ENCODE peak calls at places on chromosome 1, in four cellular contexts. One of them, this sample, is unnamed.

GRCh38 chr1:244970236-244970652 is 105.9 kb upstream of the HNRNPU start:
- DNase-seq in bronchial epithelial cell: peak
- DNase-seq in activated CD4-positive, alpha-beta T cell treated with anti-CD3 and anti-CD28 coated beads, Interleukin-2, amount 50 U/mL, for 48 hours: peak
- DNase-seq in occipital lobe: peak
- DNase-seq in this sample: peak

GRCh38 chr1:3393024-3393986 is 61.2 kb upstream of the ARHGEF16 start:
- DNase-seq in bronchial epithelial cell: no peak
- DNase-seq in activated CD4-positive, alpha-beta T cell treated with anti-CD3 and anti-CD28 coated beads, Interleukin-2, amount 50 U/mL, for 48 hours: no peak
- DNase-seq in occipital lobe: no peak
- DNase-seq in this sample: no peak

GRCh38 chr1:81681104-81681503 is 119.6 kb upstream of the ADGRL2 start:
- DNase-seq in bronchial epithelial cell: no peak
- DNase-seq in activated CD4-positive, alpha-beta T cell treated with anti-CD3 and anti-CD28 coated beads, Interleukin-2, amount 50 U/mL, for 48 hours: no peak
- DNase-seq in occipital lobe: no peak
- DNase-seq in this sample: no peak

GRCh38 chr1:113058861-113059441 is 14.0 kb upstream of the LRIG2 start:
- DNase-seq in bronchial epithelial cell: no peak
- DNase-seq in activated CD4-positive, alpha-beta T cell treated with anti-CD3 and anti-CD28 coated beads, Interleukin-2, amount 50 U/mL, for 48 hours: no peak
- DNase-seq in occipital lobe: no peak
- DNase-seq in this sample: no peak

GRCh38 chr1:161199506-161200119 is 759 bp upstream of the ADAMTS4 start:
- DNase-seq in bronchial epithelial cell: no peak
- DNase-seq in activated CD4-positive, alpha-beta T cell treated with anti-CD3 and anti-CD28 coated beads, Interleukin-2, amount 50 U/mL, for 48 hours: no peak
- DNase-seq in occipital lobe: no peak
- DNase-seq in this sample: no peak

GRCh38 chr1:219587817-219588561 is 24.9 kb downstream of the ZC3H11B start:
- DNase-seq in bronchial epithelial cell: peak
- DNase-seq in activated CD4-positive, alpha-beta T cell treated with anti-CD3 and anti-CD28 coated beads, Interleukin-2, amount 50 U/mL, for 48 hours: no peak
- DNase-seq in occipital lobe: no peak
- DNase-seq in this sample: no peak

GRCh38 chr1:51044199-51044598 is 57.8 kb upstream of the C1orf185 start:
- DNase-seq in bronchial epithelial cell: no peak
- DNase-seq in activated CD4-positive, alpha-beta T cell treated with anti-CD3 and anti-CD28 coated beads, Interleukin-2, amount 50 U/mL, for 48 hours: no peak
- DNase-seq in occipital lobe: no peak
- DNase-seq in this sample: no peak

GRCh38 chr1:25246600-25247023 is 642 bp downstream of the RSRP1 start:
- DNase-seq in bronchial epithelial cell: no peak
- DNase-seq in activated CD4-positive, alpha-beta T cell treated with anti-CD3 and anti-CD28 coated beads, Interleukin-2, amount 50 U/mL, for 48 hours: no peak
- DNase-seq in occipital lobe: no peak
- DNase-seq in this sample: peak

GRCh38 chr1:89827902-89828301 is 7.1 kb downstream of the LRRC8D start:
- DNase-seq in bronchial epithelial cell: no peak
- DNase-seq in activated CD4-positive, alpha-beta T cell treated with anti-CD3 and anti-CD28 coated beads, Interleukin-2, amount 50 U/mL, for 48 hours: no peak
- DNase-seq in occipital lobe: no peak
- DNase-seq in this sample: no peak

GRCh38 chr1:25725482-25725881 is 74.5 kb upstream of the SELENON start:
- DNase-seq in bronchial epithelial cell: no peak
- DNase-seq in activated CD4-positive, alpha-beta T cell treated with anti-CD3 and anti-CD28 coated beads, Interleukin-2, amount 50 U/mL, for 48 hours: no peak
- DNase-seq in occipital lobe: no peak
- DNase-seq in this sample: no peak

GRCh38 chr1:66535149-66535548 is 1.2 kb downstream of the SGIP1 start:
- DNase-seq in bronchial epithelial cell: no peak
- DNase-seq in activated CD4-positive, alpha-beta T cell treated with anti-CD3 and anti-CD28 coated beads, Interleukin-2, amount 50 U/mL, for 48 hours: no peak
- DNase-seq in occipital lobe: no peak
- DNase-seq in this sample: no peak

GRCh38 chr1:42334240-42335049 is 590 bp downstream of the FOXJ3 start:
- DNase-seq in bronchial epithelial cell: peak
- DNase-seq in activated CD4-positive, alpha-beta T cell treated with anti-CD3 and anti-CD28 coated beads, Interleukin-2, amount 50 U/mL, for 48 hours: peak
- DNase-seq in occipital lobe: peak
- DNase-seq in this sample: no peak

GRCh38 chr1:164561007-164561406 is 2.0 kb downstream of the PBX1 start:
- DNase-seq in bronchial epithelial cell: peak
- DNase-seq in activated CD4-positive, alpha-beta T cell treated with anti-CD3 and anti-CD28 coated beads, Interleukin-2, amount 50 U/mL, for 48 hours: no peak
- DNase-seq in occipital lobe: no peak
- DNase-seq in this sample: no peak

GRCh38 chr1:30040081-30041019 is 683.0 kb downstream of the MATN1 start:
- DNase-seq in bronchial epithelial cell: no peak
- DNase-seq in activated CD4-positive, alpha-beta T cell treated with anti-CD3 and anti-CD28 coated beads, Interleukin-2, amount 50 U/mL, for 48 hours: no peak
- DNase-seq in occipital lobe: no peak
- DNase-seq in this sample: no peak

GRCh38 chr1:154911691-154912550 is 24.6 kb downstream of the PMVK start:
- DNase-seq in bronchial epithelial cell: no peak
- DNase-seq in activated CD4-positive, alpha-beta T cell treated with anti-CD3 and anti-CD28 coated beads, Interleukin-2, amount 50 U/mL, for 48 hours: no peak
- DNase-seq in occipital lobe: no peak
- DNase-seq in this sample: no peak

GRCh38 chr1:101239095-101240040 is 2.5 kb downstream of the S1PR1 start:
- DNase-seq in bronchial epithelial cell: no peak
- DNase-seq in activated CD4-positive, alpha-beta T cell treated with anti-CD3 and anti-CD28 coated beads, Interleukin-2, amount 50 U/mL, for 48 hours: peak
- DNase-seq in occipital lobe: no peak
- DNase-seq in this sample: peak

GRCh38 chr1:70847013-70847412 is 200.6 kb downstream of the PTGER3 start:
- DNase-seq in bronchial epithelial cell: no peak
- DNase-seq in activated CD4-positive, alpha-beta T cell treated with anti-CD3 and anti-CD28 coated beads, Interleukin-2, amount 50 U/mL, for 48 hours: no peak
- DNase-seq in occipital lobe: no peak
- DNase-seq in this sample: no peak

GRCh38 chr1:75582725-75583261 is 28.1 kb downstream of the SLC44A5 start:
- DNase-seq in bronchial epithelial cell: no peak
- DNase-seq in activated CD4-positive, alpha-beta T cell treated with anti-CD3 and anti-CD28 coated beads, Interleukin-2, amount 50 U/mL, for 48 hours: no peak
- DNase-seq in occipital lobe: no peak
- DNase-seq in this sample: no peak

GRCh38 chr1:161018631-161018930 is 2.4 kb downstream of the F11R start:
- DNase-seq in bronchial epithelial cell: no peak
- DNase-seq in activated CD4-positive, alpha-beta T cell treated with anti-CD3 and anti-CD28 coated beads, Interleukin-2, amount 50 U/mL, for 48 hours: no peak
- DNase-seq in occipital lobe: no peak
- DNase-seq in this sample: no peak

GRCh38 chr1:208036177-208036808 is 125.4 kb upstream of the CD34 start:
- DNase-seq in bronchial epithelial cell: peak
- DNase-seq in activated CD4-positive, alpha-beta T cell treated with anti-CD3 and anti-CD28 coated beads, Interleukin-2, amount 50 U/mL, for 48 hours: no peak
- DNase-seq in occipital lobe: no peak
- DNase-seq in this sample: no peak

GRCh38 chr1:59292557-59292956 is 4.3 kb upstream of the FGGY start:
- DNase-seq in bronchial epithelial cell: peak
- DNase-seq in activated CD4-positive, alpha-beta T cell treated with anti-CD3 and anti-CD28 coated beads, Interleukin-2, amount 50 U/mL, for 48 hours: no peak
- DNase-seq in occipital lobe: peak
- DNase-seq in this sample: no peak

GRCh38 chr1:16960560-16961296 is 19.7 kb downstream of the MFAP2 start:
- DNase-seq in bronchial epithelial cell: peak
- DNase-seq in activated CD4-positive, alpha-beta T cell treated with anti-CD3 and anti-CD28 coated beads, Interleukin-2, amount 50 U/mL, for 48 hours: peak
- DNase-seq in occipital lobe: peak
- DNase-seq in this sample: peak

GRCh38 chr1:56099766-56100165 is 479.6 kb downstream of the PLPP3 start:
- DNase-seq in bronchial epithelial cell: no peak
- DNase-seq in activated CD4-positive, alpha-beta T cell treated with anti-CD3 and anti-CD28 coated beads, Interleukin-2, amount 50 U/mL, for 48 hours: no peak
- DNase-seq in occipital lobe: no peak
- DNase-seq in this sample: no peak

GRCh38 chr1:10045480-10046355 is 13.0 kb downstream of the UBE4B start:
- DNase-seq in bronchial epithelial cell: no peak
- DNase-seq in activated CD4-positive, alpha-beta T cell treated with anti-CD3 and anti-CD28 coated beads, Interleukin-2, amount 50 U/mL, for 48 hours: no peak
- DNase-seq in occipital lobe: no peak
- DNase-seq in this sample: no peak

GRCh38 chr1:229669333-229669732 is 43.3 kb downstream of the URB2 start:
- DNase-seq in bronchial epithelial cell: no peak
- DNase-seq in activated CD4-positive, alpha-beta T cell treated with anti-CD3 and anti-CD28 coated beads, Interleukin-2, amount 50 U/mL, for 48 hours: no peak
- DNase-seq in occipital lobe: no peak
- DNase-seq in this sample: no peak

GRCh38 chr1:193479187-193479586 is 292.8 kb upstream of the B3GALT2 start:
- DNase-seq in bronchial epithelial cell: no peak
- DNase-seq in activated CD4-positive, alpha-beta T cell treated with anti-CD3 and anti-CD28 coated beads, Interleukin-2, amount 50 U/mL, for 48 hours: peak
- DNase-seq in occipital lobe: no peak
- DNase-seq in this sample: peak